ENCODE peak calls at places on chromosomes 4 and X, in five cellular contexts. N is T-helper 9 cell, I is GM23248, A is AG10803, B is islet precursor cell. C is an unnamed sample.

GRCh38 chr4:94714761-94715160 is 43.0 kb upstream of the BMPR1B start:
- DNase-seq in A (peak), N (no peak), B (no peak), I (peak), C (no peak)

GRCh38 chrX:16997313-16997712 is 50.9 kb downstream of the REPS2 start:
- DNase-seq in B (no peak), N (no peak), A (no peak), I (no peak), C (no peak)

GRCh38 chrX:15143050-15143824 is 126.6 kb downstream of the ASB9 start:
- DNase-seq in N (peak), B (peak), I (peak), A (peak), C (no peak)

GRCh38 chr4:82900016-82900334 is 560 bp upstream of the THAP9 start:
- DNase-seq in A (no peak), N (no peak), B (no peak), I (peak), C (no peak)

GRCh38 chr4:15601862-15602261 is 53.3 kb downstream of the FBXL5 start:
- DNase-seq in N (no peak), A (no peak), I (no peak), B (no peak), C (no peak)

GRCh38 chr4:150302553-150302952 is 224.3 kb downstream of the DCLK2 start:
- DNase-seq in B (peak), N (no peak), I (peak), A (peak), C (no peak)

GRCh38 chr4:7342223-7342576 is 92.5 kb downstream of the PSAPL1 start:
- DNase-seq in A (no peak), N (no peak), I (no peak), B (no peak), C (no peak)

GRCh38 chrX:71871367-71871766 is 39.3 kb upstream of the NHSL2 start:
- DNase-seq in A (no peak), N (no peak), I (peak), B (no peak), C (no peak)

GRCh38 chr4:54971474-54971950 is 153.9 kb downstream of the KDR start:
- DNase-seq in N (no peak), B (no peak), I (peak), A (peak), C (no peak)

GRCh38 chrX:1507511-1508463 is 29.2 kb downstream of the P2RY8 start:
- DNase-seq in A (no peak), I (no peak), B (peak), N (peak), C (peak)

GRCh38 chr4:18077808-18078207 is 56.3 kb upstream of the LCORL start:
- DNase-seq in N (no peak), A (no peak), B (no peak), I (no peak), C (no peak)

GRCh38 chr4:156584100-156584499 is 387.5 kb downstream of the PDGFC start:
- DNase-seq in A (no peak), N (no peak), I (no peak), B (no peak), C (no peak)

GRCh38 chrX:131895002-131895401 is 128.1 kb upstream of the STK26 start:
- DNase-seq in A (peak), B (no peak), N (no peak), I (peak), C (no peak)

GRCh38 chr4:179145746-179146530 is 1703.7 kb upstream of the AGA start:
- DNase-seq in I (no peak), N (no peak), A (no peak), B (no peak), C (no peak)

GRCh38 chr4:173025131-173025530 is 143.5 kb upstream of the GALNT7 start:
- DNase-seq in A (peak), I (peak), B (peak), N (no peak), C (no peak)

GRCh38 chr4:96519291-96519690 is 679.4 kb downstream of the PDHA2 start:
- DNase-seq in A (no peak), B (no peak), N (no peak), I (no peak), C (no peak)

GRCh38 chr4:127668770-127669169 is 36.0 kb downstream of the INTU start:
- DNase-seq in I (no peak), B (no peak), N (no peak), A (no peak), C (no peak)

GRCh38 chrX:8845060-8845459 is 43.9 kb upstream of the FAM9A start:
- DNase-seq in N (no peak), B (no peak), A (peak), I (peak), C (no peak)

GRCh38 chrX:48590203-48591103 is 6.8 kb upstream of the WDR13 start:
- DNase-seq in B (no peak), I (no peak), N (no peak), A (no peak), C (no peak)

GRCh38 chr4:13496605-13497004 is 12.5 kb upstream of the RAB28 start:
- DNase-seq in B (no peak), A (no peak), I (no peak), N (no peak), C (no peak)

GRCh38 chr4:26082565-26082964 is 168.5 kb downstream of the SMIM20 start:
- DNase-seq in A (no peak), N (no peak), I (no peak), B (no peak), C (no peak)

GRCh38 chrX:45233541-45233940 is 32.9 kb upstream of the DIPK2B start:
- DNase-seq in I (peak), B (no peak), N (no peak), A (peak), C (no peak)

GRCh38 chr4:154622598-154622997 is 10.1 kb upstream of the FGG start:
- DNase-seq in N (no peak), I (peak), A (peak), B (no peak), C (no peak)

GRCh38 chrX:110421499-110422455 is 63.1 kb downstream of the RTL9 start:
- DNase-seq in B (no peak), N (no peak), A (no peak), I (no peak), C (no peak)